ENCODE peak calls at places on chromosome X, in nine cellular contexts. O, A, N, R, W, C, U, S and I are unnamed samples. For H3K4me1, the result is how much of the 10 kb centered on the place peaks cover.

GRCh38 chrX:129646721-129647587 is 7.8 kb downstream of the APLN start:
- DNase-seq in O (no peak), A (peak), N (no peak), R (no peak), W (no peak), C (no peak), U (no peak), S (peak), I (peak)

GRCh38 chrX:54452920-54453319 is 12.7 kb downstream of the TSR2 start:
- DNase-seq in O (no peak), A (no peak), N (no peak), R (no peak), W (no peak), C (peak), U (peak), S (no peak), I (no peak)

GRCh38 chrX:132480581-132481203 is 8.1 kb downstream of the MBNL3 start:
- DNase-seq in O (peak), A (peak), N (no peak), R (no peak), W (no peak), C (peak), U (no peak), S (no peak), I (no peak)

GRCh38 chrX:16851827-16852226 is 18.3 kb downstream of the RBBP7 start:
- DNase-seq in O (no peak), A (no peak), N (no peak), R (no peak), W (no peak), C (no peak), U (no peak), S (no peak), I (no peak)

GRCh38 chrX:77572322-77572721 is 125.1 kb downstream of the FGF16 start:
- DNase-seq in O (no peak), A (no peak), N (no peak), R (no peak), W (no peak), C (no peak), U (no peak), S (no peak), I (no peak)

GRCh38 chrX:119389854-119390501 is 9.2 kb upstream of the SLC25A43 start:
- DNase-seq in O (no peak), A (no peak), N (no peak), R (no peak), W (no peak), C (peak), U (no peak), S (no peak), I (no peak)

GRCh38 chrX:42022158-42022557 is 98.8 kb upstream of the CASK start:
- DNase-seq in O (no peak), A (no peak), N (no peak), R (no peak), W (no peak), C (no peak), U (no peak), S (no peak), I (no peak)

GRCh38 chrX:110003167-110004156 is 548 bp downstream of the TMEM164 start:
- DNase-seq in O (peak), A (peak), N (peak), R (no peak), W (no peak), C (no peak), U (peak), S (peak), I (no peak)

GRCh38 chrX:29662759-29663503 is 552.4 kb upstream of the MAGEB2 start:
- DNase-seq in O (no peak), A (no peak), N (no peak), R (no peak), W (no peak), C (peak), U (peak), S (no peak), I (no peak)
- TF ChIP-seq EP300 in O (no peak), A (no peak), N (no peak), R (no peak), W (no peak), C (no peak), U (peak), S (no peak), I (no peak)

DNA sequence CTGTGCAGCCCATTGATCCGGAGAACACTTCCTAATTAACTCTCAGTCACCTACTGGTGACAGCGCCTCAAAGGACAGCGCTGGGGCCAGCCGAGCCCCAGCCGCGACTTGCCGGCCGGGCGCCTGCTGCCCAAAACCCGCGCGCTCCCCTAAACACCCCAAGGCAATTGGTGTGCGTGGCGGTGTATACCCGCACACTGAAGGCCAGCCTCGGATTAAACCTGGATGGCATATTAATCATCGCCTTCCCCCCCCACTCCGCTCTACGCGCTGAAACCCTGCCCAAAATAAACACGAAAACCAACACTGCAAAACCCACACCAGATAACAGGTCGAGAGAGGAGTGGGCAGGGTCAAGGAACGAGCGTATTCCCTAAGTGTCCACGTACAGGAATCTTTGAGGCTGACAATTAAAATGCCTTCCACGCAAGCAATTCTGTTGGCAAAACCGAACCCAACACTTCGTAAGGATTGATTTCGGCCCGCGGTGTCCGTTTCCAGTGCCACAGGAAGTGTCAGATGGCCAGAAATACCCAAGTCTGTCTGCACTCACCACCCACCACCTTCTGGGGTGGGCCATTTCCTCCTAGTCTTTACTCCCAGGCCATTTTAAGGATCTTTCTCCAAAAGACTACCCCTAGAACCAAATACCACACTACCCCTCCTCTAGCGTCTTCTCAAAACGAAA is 2.7 kb downstream of the BCOR start:
- DNase-seq in O (no peak), A (no peak), N (no peak), R (no peak), W (no peak), C (no peak), U (no peak), S (no peak), I (no peak)
- H3K27ac ChIP-seq in O (peak), A (peak), N (peak), R (peak), W (peak), C (no peak), U (peak), S (peak), I (peak)

DNA sequence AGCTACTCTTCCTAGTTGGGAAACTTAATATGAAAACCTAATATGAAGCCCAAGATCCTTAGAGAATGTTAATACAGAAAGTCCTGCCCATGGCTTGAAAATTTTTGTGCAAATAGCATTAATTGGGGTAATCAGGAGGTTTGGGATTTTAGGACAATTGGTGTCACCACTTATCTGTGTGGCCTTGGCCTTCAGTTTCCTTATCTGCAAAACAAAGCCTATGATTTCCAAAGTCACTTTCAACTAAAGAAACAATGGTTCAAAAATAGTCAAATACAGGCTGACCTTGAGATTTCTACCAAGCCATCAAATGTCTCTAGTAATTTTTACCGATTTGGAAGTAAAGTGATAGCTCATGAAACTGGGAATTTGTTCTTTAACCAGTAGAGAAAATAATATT is 40.2 kb upstream of the FAM9C start:
- DNase-seq in O (no peak), A (no peak), N (no peak), R (no peak), W (no peak), C (no peak), U (no peak), S (no peak), I (no peak)
- H3K4me1 ChIP-seq in O (under half), A (under half), N (under half), R (under half), W (under half), C (under half), U (under half), S (under half), I (under half)

GRCh38 chrX:47976254-47977151 is 27.3 kb downstream of the ZNF182 start:
- DNase-seq in O (no peak), A (no peak), N (no peak), R (no peak), W (no peak), C (no peak), U (no peak), S (no peak), I (no peak)
- TF ChIP-seq EP300 in O (no peak), A (no peak), N (no peak), R (no peak), W (no peak), C (no peak), U (no peak), S (no peak), I (no peak)

DNA sequence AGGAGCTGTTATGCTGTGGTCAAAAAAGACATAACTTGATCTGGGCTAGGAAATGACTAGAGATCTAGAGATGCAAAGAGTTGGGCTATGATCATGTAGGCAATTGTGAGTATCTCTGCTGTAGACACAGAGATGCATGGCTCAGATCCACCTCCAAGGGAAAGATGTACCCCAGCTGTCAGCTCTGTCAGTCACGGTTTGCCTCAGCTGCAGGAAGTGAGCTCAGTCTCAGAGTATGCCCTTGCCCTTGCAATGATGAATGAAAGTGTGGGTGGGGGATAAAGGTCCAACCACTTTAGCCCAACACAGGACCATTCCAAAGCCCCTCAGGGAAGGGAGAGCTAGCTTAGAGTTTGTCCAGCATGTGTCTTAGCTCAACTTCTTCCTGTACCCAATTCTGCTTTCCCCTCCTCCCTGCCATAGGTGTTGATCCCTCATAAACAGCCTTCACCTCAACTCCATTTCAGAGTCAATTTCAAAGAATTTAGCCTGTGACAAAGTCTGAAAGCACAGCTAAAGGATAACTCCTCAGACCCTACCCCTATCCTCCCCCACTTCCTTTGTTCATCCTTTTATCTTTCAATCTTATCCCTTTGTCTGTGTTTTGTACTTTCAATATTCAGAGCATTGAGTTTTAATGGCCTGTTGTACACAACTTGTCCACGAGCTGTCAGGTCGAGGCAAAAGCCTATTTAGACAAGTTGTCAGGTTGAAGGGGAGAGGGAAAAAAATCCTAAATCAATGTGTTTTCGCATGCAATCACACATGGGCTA is 90.6 kb downstream of the MID1IP1 start:
- DNase-seq in O (no peak), A (no peak), N (no peak), R (no peak), W (no peak), C (no peak), U (no peak), S (no peak), I (no peak)
- H3K27ac ChIP-seq in O (no peak), A (no peak), N (no peak), R (no peak), W (no peak), C (no peak), U (no peak), S (no peak), I (no peak)

GRCh38 chrX:12986886-12987285 is 12.0 kb downstream of the TMSB4X start:
- DNase-seq in O (no peak), A (no peak), N (no peak), R (no peak), W (no peak), C (no peak), U (no peak), S (no peak), I (no peak)

GRCh38 chrX:12985336-12985735 is 10.4 kb downstream of the TMSB4X start:
- DNase-seq in O (no peak), A (no peak), N (no peak), R (no peak), W (no peak), C (no peak), U (no peak), S (no peak), I (no peak)

GRCh38 chrX:12987340-12987739 is 12.4 kb downstream of the TMSB4X start:
- DNase-seq in O (no peak), A (no peak), N (no peak), R (no peak), W (no peak), C (no peak), U (no peak), S (no peak), I (no peak)

GRCh38 chrX:12984629-12985303 is 9.9 kb downstream of the TMSB4X start:
- DNase-seq in O (peak), A (peak), N (no peak), R (no peak), W (no peak), C (no peak), U (peak), S (no peak), I (no peak)

GRCh38 chrX:12986164-12986779 is 11.4 kb downstream of the TMSB4X start:
- DNase-seq in O (no peak), A (no peak), N (no peak), R (no peak), W (no peak), C (no peak), U (no peak), S (no peak), I (no peak)
- H3K4me1 ChIP-seq in O (under half), A (under half), N (under half), R (under half), W (under half), C (under half), U (under half), S (under half), I (under half)

GRCh38 chrX:101362757-101363156 is 14.2 kb upstream of the TIMM8A start:
- DNase-seq in O (no peak), A (no peak), N (no peak), R (no peak), W (no peak), C (no peak), U (no peak), S (no peak), I (no peak)

GRCh38 chrX:101359966-101360365 is 11.4 kb upstream of the TIMM8A start:
- DNase-seq in O (no peak), A (no peak), N (no peak), R (no peak), W (no peak), C (no peak), U (no peak), S (no peak), I (no peak)

GRCh38 chrX:101362116-101362515 is 13.6 kb upstream of the TIMM8A start:
- DNase-seq in O (no peak), A (no peak), N (no peak), R (no peak), W (no peak), C (no peak), U (no peak), S (no peak), I (no peak)

GRCh38 chrX:101357166-101357795 is 8.7 kb upstream of the TIMM8A start:
- DNase-seq in O (no peak), A (no peak), N (no peak), R (no peak), W (no peak), C (no peak), U (no peak), S (no peak), I (no peak)
- TF ChIP-seq EP300 in O (no peak), A (no peak), N (no peak), R (no peak), W (no peak), C (no peak), U (no peak), S (no peak), I (no peak)